ENCODE peak calls at places on chromosomes 2 and 18, in six cellular contexts. W is Peyer's patch; M is kidney; D is Caco-2; U is adrenal gland; K is CD8-positive, alpha-beta T cell. S is an unnamed sample.

GRCh38 chr18:47594621-47595086 is 335.8 kb downstream of the SMAD2 start:
- DNase-seq in W (no peak), D (no peak), U (no peak), K (no peak), M (no peak), S (no peak)

GRCh38 chr2:98463081-98463481 is 18.4 kb downstream of the INPP4A start:
- DNase-seq in W (no peak), U (no peak), M (no peak), K (no peak), D (no peak), S (no peak)

GRCh38 chr18:2597639-2598038 is 26.3 kb downstream of the NDC80 start:
- DNase-seq in W (no peak), U (no peak), M (no peak), K (no peak), D (no peak), S (no peak)

GRCh38 chr2:203732953-203733510 is 26.6 kb downstream of the CD28 start:
- DNase-seq in W (no peak), U (no peak), D (no peak), K (no peak), M (no peak), S (no peak)

GRCh38 chr2:24400207-24400907 is 40.0 kb upstream of the ITSN2 start:
- DNase-seq in K (no peak), U (no peak), W (no peak), M (no peak), D (no peak), S (no peak)

GRCh38 chr2:227545990-227546389 is 52.7 kb upstream of the SCYGR2 start:
- DNase-seq in U (peak), D (peak), K (no peak), M (no peak), W (no peak), S (no peak)

GRCh38 chr2:167144179-167144898 is 256.1 kb downstream of the XIRP2 start:
- DNase-seq in D (no peak), M (no peak), K (no peak), U (no peak), W (no peak), S (no peak)

GRCh38 chr2:98769784-98770183 is 38.9 kb upstream of the MGAT4A start:
- DNase-seq in M (no peak), U (no peak), K (peak), D (no peak), W (no peak), S (no peak)

GRCh38 chr2:237309011-237309410 is 105.0 kb downstream of the COL6A3 start:
- DNase-seq in K (no peak), U (no peak), M (no peak), W (no peak), D (no peak), S (no peak)

GRCh38 chr2:128381001-128381938 is 62.6 kb upstream of the HS6ST1 start:
- DNase-seq in K (no peak), U (no peak), W (peak), M (peak), D (peak), S (peak)

GRCh38 chr2:229301229-229301628 is 30.1 kb upstream of the PID1 start:
- DNase-seq in W (no peak), K (no peak), M (no peak), U (no peak), D (no peak), S (no peak)

GRCh38 chr2:29322011-29322410 is 206.8 kb downstream of the CLIP4 start:
- DNase-seq in D (no peak), W (no peak), M (no peak), U (no peak), K (no peak), S (no peak)

GRCh38 chr2:85018049-85018447 is 47.1 kb downstream of the KCMF1 start:
- DNase-seq in K (no peak), D (no peak), W (no peak), U (no peak), M (no peak), S (no peak)

GRCh38 chr2:108297436-108298141 is 8.9 kb downstream of the SULT1C2 start:
- DNase-seq in W (no peak), D (no peak), K (no peak), U (no peak), M (no peak), S (no peak)

GRCh38 chr2:240160291-240161086 is 20.0 kb upstream of the OTOS start:
- DNase-seq in D (no peak), M (peak), K (no peak), U (no peak), W (peak), S (no peak)

GRCh38 chr2:60565472-60565871 is 12.0 kb upstream of the BCL11A start:
- DNase-seq in K (no peak), M (no peak), U (no peak), D (no peak), W (no peak), S (peak)

GRCh38 chr2:37549598-37549997 is 121.8 kb downstream of the CDC42EP3 start:
- DNase-seq in M (no peak), D (no peak), W (no peak), U (no peak), K (no peak), S (no peak)

GRCh38 chr2:111923271-111923670 is 24.9 kb downstream of the MERTK start:
- DNase-seq in D (no peak), U (no peak), K (no peak), M (no peak), W (no peak), S (no peak)

GRCh38 chr2:163850036-163850435 is 114.2 kb upstream of the FIGN start:
- DNase-seq in M (no peak), D (peak), U (no peak), K (no peak), W (no peak), S (no peak)

GRCh38 chr2:180071797-180072196 is 64.7 kb upstream of the CWC22 start:
- DNase-seq in W (no peak), K (no peak), U (no peak), M (no peak), D (no peak), S (no peak)

GRCh38 chr2:31322376-31322775 is 88.4 kb downstream of the EHD3 start:
- DNase-seq in D (no peak), K (no peak), M (no peak), W (no peak), U (no peak), S (no peak)

GRCh38 chr18:72544092-72544886 is at the start of gene CBLN2:
- DNase-seq in U (no peak), W (peak), K (no peak), D (no peak), M (peak), S (peak)

GRCh38 chr2:26052731-26053130 is 18.8 kb downstream of the RAB10 start:
- DNase-seq in D (no peak), U (no peak), W (no peak), M (no peak), K (no peak), S (no peak)

GRCh38 chr2:9753276-9753600 is 90.0 kb upstream of the TAF1B start:
- DNase-seq in W (no peak), K (peak), M (peak), U (peak), D (no peak), S (no peak)

GRCh38 chr2:109487237-109487869 is 126.4 kb downstream of the SEPTIN10 start:
- DNase-seq in U (no peak), M (peak), D (no peak), W (no peak), K (no peak), S (no peak)

GRCh38 chr2:218186876-218187649 is 20.3 kb upstream of the CXCR1 start:
- DNase-seq in K (no peak), D (no peak), U (no peak), W (no peak), M (no peak), S (no peak)

GRCh38 chr2:66547887-66548286 is 113.0 kb downstream of the MEIS1 start:
- DNase-seq in W (no peak), K (no peak), D (no peak), U (no peak), M (no peak), S (no peak)

GRCh38 chr2:188450740-188451480 is 159.2 kb downstream of the GULP1 start:
- DNase-seq in D (no peak), M (no peak), K (no peak), W (no peak), U (no peak), S (no peak)

DNA sequence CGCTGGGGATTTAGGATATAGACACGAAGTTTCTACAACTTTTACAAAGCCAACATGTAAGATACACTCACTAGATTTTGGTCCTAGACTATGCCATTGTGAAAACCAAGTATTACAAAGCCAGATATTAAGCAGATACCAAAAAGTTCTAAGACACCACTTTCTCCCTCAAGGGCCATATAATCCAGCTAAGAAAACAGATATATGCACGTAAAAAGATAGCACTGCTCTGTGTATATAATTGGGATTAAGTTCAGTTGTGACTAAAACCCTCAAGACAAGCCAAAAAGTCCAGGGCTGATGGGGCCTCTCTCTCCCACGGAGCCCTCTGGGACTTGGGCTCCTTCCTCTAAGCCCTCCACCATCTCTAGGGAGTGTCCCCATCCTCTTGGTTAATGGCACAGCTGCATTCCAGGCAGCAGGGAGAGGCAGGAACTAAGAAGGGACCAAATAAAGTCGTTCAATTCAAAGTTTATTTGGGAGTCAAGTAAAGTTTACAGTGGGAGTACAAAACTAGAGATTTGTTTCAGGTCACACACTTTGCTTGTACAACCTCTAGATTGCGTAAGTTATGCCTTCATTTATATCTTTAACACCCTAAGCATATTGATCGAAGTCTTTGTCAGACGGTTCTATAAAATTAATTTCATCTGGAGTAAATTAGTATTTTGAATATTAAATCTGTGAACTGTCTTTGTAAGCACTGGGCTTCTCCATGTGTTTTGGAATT is 119.9 kb downstream of the ACAA2 start:
- DNase-seq in M (no peak), D (no peak), U (no peak), K (no peak), W (no peak), S (no peak)
- H3K4me3 ChIP-seq in M (no peak), D (no peak), U (no peak), K (no peak), W (no peak), S (no peak)

DNA sequence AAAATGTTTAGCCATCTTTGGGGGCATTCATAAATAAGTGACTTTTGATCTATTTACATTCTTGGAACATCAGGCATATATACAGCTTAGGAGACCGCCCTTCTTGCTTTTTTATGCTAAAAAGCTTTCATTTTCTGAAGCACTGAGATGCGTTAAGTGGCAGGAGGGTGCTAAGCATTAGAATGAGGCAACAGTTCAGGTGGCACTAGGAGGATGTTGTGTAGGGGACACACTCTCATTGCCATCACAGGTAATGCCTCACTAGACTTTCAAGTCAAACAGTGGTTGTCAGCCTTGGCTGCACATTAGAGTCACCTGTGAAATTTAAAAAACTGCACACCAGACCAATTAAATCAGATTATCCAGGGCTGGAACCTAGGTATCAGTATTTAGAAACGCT is 39.1 kb downstream of the EHBP1 start:
- DNase-seq in W (no peak), M (no peak), U (no peak), K (no peak), D (no peak), S (no peak)
- H3K4me3 ChIP-seq in W (no peak), M (no peak), U (no peak), K (no peak), D (no peak), S (no peak)

GRCh38 chr2:43176449-43176848 is 50.0 kb downstream of the ZFP36L2 start:
- DNase-seq in M (no peak), K (no peak), U (no peak), W (no peak), D (no peak), S (no peak)

GRCh38 chr2:43178602-43179542 is 47.5 kb downstream of the ZFP36L2 start:
- DNase-seq in K (no peak), M (peak), W (peak), U (peak), D (peak), S (peak)

GRCh38 chr2:43179947-43180346 is 46.5 kb downstream of the ZFP36L2 start:
- DNase-seq in K (no peak), M (no peak), U (no peak), W (no peak), D (no peak), S (no peak)

GRCh38 chr2:43180901-43181300 is 45.5 kb downstream of the ZFP36L2 start:
- DNase-seq in U (no peak), D (no peak), K (no peak), W (no peak), M (no peak), S (no peak)

GRCh38 chr2:43178055-43178598 is 48.3 kb downstream of the ZFP36L2 start:
- DNase-seq in M (no peak), U (no peak), W (no peak), D (no peak), K (no peak), S (no peak)
- H3K4me3 ChIP-seq in M (no peak), U (no peak), W (no peak), D (no peak), K (no peak), S (no peak)

DNA sequence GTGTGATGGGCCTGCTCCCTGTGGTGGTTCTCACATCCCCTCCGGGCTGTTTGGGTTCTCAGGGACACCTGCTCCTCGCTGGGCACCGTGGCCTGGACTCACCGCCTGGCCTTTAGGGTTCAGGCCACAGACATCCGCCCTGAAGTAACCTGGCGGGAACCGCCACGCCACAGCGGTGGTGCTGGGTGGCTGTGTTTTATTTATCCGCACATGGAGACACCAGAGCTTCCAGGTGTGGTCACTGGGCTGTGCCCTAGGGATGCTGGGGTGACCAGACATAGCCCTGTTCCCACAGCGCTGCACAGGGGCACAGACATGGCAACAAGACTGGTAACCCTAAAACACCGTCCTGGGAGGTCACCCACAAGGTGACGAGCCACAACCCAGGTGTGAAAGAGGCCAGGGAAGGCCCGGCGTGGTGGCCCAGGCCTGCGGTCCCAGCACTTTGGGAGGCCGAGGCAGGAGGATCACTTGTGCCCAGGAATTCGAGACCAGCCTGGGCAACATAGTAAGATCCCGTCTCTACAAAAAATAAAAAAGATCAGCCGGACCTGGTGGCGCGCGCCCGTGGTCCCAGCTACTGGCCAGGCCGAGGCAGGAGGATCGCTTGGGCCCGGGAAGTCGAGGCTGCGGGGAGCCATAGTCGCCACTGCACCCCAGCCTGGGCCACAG is 649 bp upstream of the HSBP1L1 start:
- DNase-seq in D (no peak), K (no peak), W (no peak), U (no peak), M (peak), S (no peak)
- H3K4me3 ChIP-seq in D (peak), K (peak), W (peak), U (no peak), M (no peak), S (peak)

DNA sequence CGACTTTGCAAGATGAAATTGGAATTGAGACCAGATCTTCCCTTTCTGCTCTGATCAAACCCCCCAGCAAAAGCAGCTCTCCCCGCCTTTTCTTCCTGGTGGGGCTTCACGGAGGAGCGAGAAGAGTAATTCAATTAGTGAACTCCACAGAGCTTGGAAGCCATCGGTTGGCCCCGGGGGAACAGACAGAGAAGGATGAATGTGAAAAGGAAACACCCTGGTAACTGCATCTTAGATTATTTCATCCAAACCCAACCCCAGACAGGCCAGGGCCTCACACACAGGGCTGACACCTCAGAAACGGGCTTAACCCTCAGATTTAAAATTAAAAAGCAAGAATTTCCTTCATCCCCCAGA is 18.3 kb downstream of the SMAD7 start:
- DNase-seq in D (no peak), W (no peak), M (no peak), K (no peak), U (no peak), S (no peak)
- H3K4me3 ChIP-seq in D (no peak), W (no peak), M (no peak), K (no peak), U (no peak), S (no peak)

GRCh38 chr2:70182689-70183088 is 8.1 kb downstream of the C2orf42 start:
- DNase-seq in K (no peak), M (no peak), U (no peak), D (no peak), W (no peak), S (no peak)

DNA sequence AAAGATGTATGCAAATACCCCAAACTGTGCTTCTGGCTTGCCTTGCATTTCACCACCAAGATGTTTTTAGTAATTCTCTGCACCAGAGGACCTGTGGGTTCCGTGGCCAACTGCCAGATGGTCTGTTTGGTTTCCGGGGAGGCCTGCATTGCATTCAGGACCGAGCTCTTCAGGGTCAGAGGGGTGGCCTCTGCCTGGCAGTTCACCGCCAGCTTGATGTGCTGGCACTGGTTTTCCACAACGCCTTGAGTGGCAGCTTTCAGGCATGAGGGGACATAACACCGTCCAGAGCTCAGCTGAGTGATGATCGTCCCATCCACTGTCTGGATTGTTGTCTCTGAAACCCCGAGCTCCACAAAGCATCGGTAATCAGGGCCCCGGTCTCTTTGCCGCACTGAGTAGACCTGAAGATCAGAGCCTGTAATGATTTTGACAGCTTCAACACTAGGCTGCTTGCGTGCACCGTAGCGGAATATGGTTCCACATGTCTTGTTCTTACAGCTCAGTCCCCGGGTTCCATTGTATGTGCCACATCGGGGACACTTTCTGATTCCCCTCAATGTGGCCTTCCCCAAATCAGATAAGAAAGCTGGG is 9.4 kb downstream of the C2orf42 start:
- DNase-seq in U (no peak), D (no peak), M (no peak), W (no peak), K (no peak), S (no peak)
- H3K4me3 ChIP-seq in U (no peak), D (no peak), M (no peak), W (no peak), K (no peak), S (no peak)